ENCODE peak calls at places on chromosomes 16 and 17, in eight cellular contexts. X is AG09319; U is stimulated activated CD4-positive, alpha-beta T cell treated with anti-CD3 and anti-CD28 coated beads, Interleukin-1b, Interleukin-23, amount 100 ng/mL, for 48 hours; Z is ELF-1; B is memory B cell; E is tibial nerve; I is NCI-H510A treated with DMSO at 0.1 percent for 48 hours; V is activated CD4-positive, alpha-beta T cell treated with anti-CD3 and anti-CD28 coated beads, Interleukin-2, amount 50 U/mL, for 1 hour. H is an unnamed sample.

GRCh38 chr17:37747222-37747621 is 2.4 kb upstream of the HNF1B start:
- DNase-seq in U (no peak), V (no peak), B (no peak), Z (no peak), E (no peak), I (no peak), X (no peak), H (no peak)

GRCh38 chr16:11393861-11394592 is 48.8 kb downstream of the RMI2 start:
- DNase-seq in X (no peak), U (no peak), V (no peak), B (no peak), E (no peak), I (no peak), Z (no peak), H (no peak)

GRCh38 chr17:44112284-44113280 is 10.9 kb downstream of the HDAC5 start:
- DNase-seq in U (no peak), E (no peak), B (no peak), V (no peak), X (no peak), Z (no peak), I (no peak), H (no peak)

GRCh38 chr16:66070140-66070887 is 296.2 kb upstream of the CDH5 start:
- DNase-seq in Z (no peak), B (no peak), V (no peak), E (peak), U (no peak), I (peak), X (peak), H (no peak)

GRCh38 chr16:29821663-29822115 is 1.4 kb downstream of the MVP start:
- DNase-seq in Z (peak), E (no peak), U (no peak), B (no peak), X (no peak), I (no peak), V (no peak), H (peak)

GRCh38 chr16:84374160-84374489 is 5.8 kb downstream of the ATP2C2 start:
- DNase-seq in B (no peak), Z (no peak), X (no peak), V (no peak), I (no peak), U (no peak), E (no peak), H (no peak)

GRCh38 chr16:19290860-19291259 is 5.3 kb downstream of the CLEC19A start:
- DNase-seq in B (no peak), U (no peak), X (no peak), Z (no peak), V (no peak), E (no peak), I (no peak), H (no peak)

GRCh38 chr16:35724551-35724950 is 2265.1 kb downstream of the TP53TG3F start:
- DNase-seq in E (no peak), I (no peak), X (no peak), V (no peak), U (no peak), Z (no peak), B (no peak), H (no peak)

GRCh38 chr17:49694847-49695697 is 12.7 kb downstream of the SLC35B1 start:
- DNase-seq in B (peak), U (peak), X (no peak), Z (peak), E (peak), I (peak), V (peak), H (peak)

GRCh38 chr17:12296120-12296727 is 275.5 kb downstream of the MAP2K4 start:
- DNase-seq in I (no peak), B (no peak), E (no peak), V (no peak), X (no peak), Z (peak), U (no peak), H (no peak)

GRCh38 chr17:75472119-75472518 is 15.7 kb downstream of the TMEM94 start:
- DNase-seq in V (no peak), B (no peak), I (peak), U (no peak), E (no peak), Z (no peak), X (no peak), H (no peak)

GRCh38 chr16:31243734-31244670 is 15.8 kb upstream of the ITGAM start:
- DNase-seq in Z (peak), U (no peak), V (no peak), X (no peak), B (peak), I (no peak), E (no peak), H (no peak)

GRCh38 chr16:10971560-10971961 is 27.2 kb downstream of the CLEC16A start:
- DNase-seq in U (no peak), E (peak), Z (peak), V (no peak), X (peak), B (peak), I (peak), H (peak)

GRCh38 chr17:38532451-38532850 is 73.3 kb downstream of the SRCIN1 start:
- DNase-seq in V (no peak), U (no peak), E (no peak), Z (no peak), B (no peak), X (no peak), I (no peak), H (no peak)

GRCh38 chr17:9788582-9788981 is 2.8 kb downstream of the DHRS7C start:
- DNase-seq in V (no peak), B (no peak), X (no peak), U (no peak), I (no peak), Z (no peak), E (no peak), H (no peak)

H was measured in upper lobe of left lung.